ENCODE peak calls at places on chromosome 3, in four cellular contexts. W is ACHN, D is head of caudate nucleus, Q is cardiac fibroblast. K is an unnamed sample.

GRCh38 chr3:11784962-11785361 is 61.7 kb downstream of the TAMM41 start:
- DNase-seq in W (no peak), D (no peak), Q (no peak), K (no peak)

GRCh38 chr3:157876556-157876955 is 229.7 kb downstream of the SHOX2 start:
- DNase-seq in W (no peak), D (no peak), Q (no peak), K (no peak)

GRCh38 chr3:43379343-43379742 is 93.0 kb downstream of the SNRK start:
- DNase-seq in W (no peak), D (no peak), Q (peak; percentile 72), K (peak; percentile 27)

GRCh38 chr3:57983734-57984518 is 24.3 kb upstream of the FLNB start:
- DNase-seq in W (peak; percentile 81), D (no peak), Q (peak; percentile 80), K (peak; percentile 66)

GRCh38 chr3:141227752-141228151 is 3.9 kb upstream of the PXYLP1 start:
- DNase-seq in W (no peak), D (no peak), Q (peak; percentile 48), K (peak; percentile 51)

GRCh38 chr3:38458796-38459498 is 5.3 kb downstream of the ACVR2B start:
- DNase-seq in W (no peak), D (no peak), Q (peak; percentile 63), K (no peak)

GRCh38 chr3:37899101-37899707 is 37.5 kb downstream of the CTDSPL start:
- DNase-seq in W (no peak), D (no peak), Q (no peak), K (no peak)

GRCh38 chr3:108667312-108667711 is 77.8 kb downstream of the DZIP3 start:
- DNase-seq in W (no peak), D (no peak), Q (no peak), K (no peak)

GRCh38 chr3:13581485-13582365 is 32.8 kb downstream of the FBLN2 start:
- DNase-seq in W (no peak), D (no peak), Q (peak; percentile 32), K (no peak)

GRCh38 chr3:16533928-16534913 is 20.7 kb upstream of the RFTN1 start:
- DNase-seq in W (no peak), D (no peak), Q (no peak), K (no peak)

GRCh38 chr3:90062018-90062417 is 954.6 kb downstream of the EPHA3 start:
- DNase-seq in W (no peak), D (no peak), Q (peak; percentile 66), K (no peak)

GRCh38 chr3:46713898-46714552 is 3.6 kb downstream of the PRSS50 start:
- DNase-seq in W (no peak), D (no peak), Q (no peak), K (no peak)

GRCh38 chr3:49804141-49805041 is 1.3 kb downstream of the INKA1 start:
- DNase-seq in W (no peak), D (no peak), Q (no peak), K (no peak)

GRCh38 chr3:183745300-183746098 is 47.9 kb downstream of the YEATS2 start:
- DNase-seq in W (peak; percentile 40), D (no peak), Q (peak; percentile 46), K (no peak)

GRCh38 chr3:193553606-193554005 is 1.1 kb downstream of the ATP13A4 start:
- DNase-seq in W (no peak), D (no peak), Q (no peak), K (no peak)

GRCh38 chr3:128276151-128276445 is 122.8 kb downstream of the EEFSEC start:
- DNase-seq in W (no peak), D (no peak), Q (no peak), K (no peak)

GRCh38 chr3:39191773-39192172 is 622 bp downstream of the XIRP1 start:
- DNase-seq in W (no peak), D (no peak), Q (no peak), K (no peak)

GRCh38 chr3:50211930-50212329 is 6.9 kb downstream of the SLC38A3 start:
- DNase-seq in W (no peak), D (no peak), Q (no peak), K (no peak)

GRCh38 chr3:186108106-186108940 is 566 bp downstream of the ETV5 start:
- DNase-seq in W (peak; percentile 76), D (peak; percentile 29), Q (peak; percentile 56), K (no peak)

GRCh38 chr3:179015551-179016020 is 56.0 kb downstream of the ZMAT3 start:
- DNase-seq in W (peak; percentile 77), D (no peak), Q (peak; percentile 86), K (peak; percentile 59)

GRCh38 chr3:142953443-142953842 is 10.0 kb downstream of the PAQR9 start:
- DNase-seq in W (no peak), D (no peak), Q (no peak), K (no peak)

GRCh38 chr3:182258538-182259177 is 534.6 kb upstream of the ATP11B start:
- DNase-seq in W (peak; percentile 52), D (no peak), Q (peak; percentile 51), K (no peak)

GRCh38 chr3:133294253-133294652 is 105.6 kb upstream of the BFSP2 start:
- DNase-seq in W (no peak), D (no peak), Q (no peak), K (no peak)

GRCh38 chr3:191373327-191373726 is 43.0 kb upstream of the UTS2B start:
- DNase-seq in W (no peak), D (no peak), Q (peak; percentile 40), K (no peak)

GRCh38 chr3:122533931-122534334 is 19.2 kb upstream of the KPNA1 start:
- DNase-seq in W (peak; percentile 67), D (no peak), Q (peak; percentile 42), K (peak; percentile 24)

K was measured in AG04450.